ENCODE peak calls at places on chromosomes 7 and 10, in ten cellular contexts. Y is upper lobe of right lung; Z is activated T-cell treated with anti-CD3 and anti-CD28 coated beads, Interleukin-2, amount 50 U/mL, for 72 hours; O is activated T-helper 17 cell treated with anti-CD3 and anti-CD28 coated beads, Interleukin-2, amount 50 U/mL, for 72 hours; J is sciatic nerve; V is Right ventricle myocardium superior; W is activated naive CD8-positive, alpha-beta T cell treated with anti-CD3 and anti-CD28 coated beads, Interleukin-2, amount 10 ng/mL, durations not matched to agents 7 days and 5 days; K is foreskin keratinocyte; P is Panc1; G is pancreas. Q is an unnamed sample.

GRCh38 chr7:1995426-1995825 is 237.3 kb downstream of the MAD1L1 start:
- ATAC-seq in Y (no peak), Z (no peak), O (no peak), J (no peak), V (no peak), W (no peak), K (no peak), P (no peak), G (no peak), Q (no peak)

GRCh38 chr7:114182837-114183236 is 231.8 kb upstream of the FOXP2 start:
- ATAC-seq in Y (no peak), Z (no peak), O (no peak), J (no peak), V (peak; percentile 20), W (no peak), K (no peak), P (no peak), G (peak; percentile 40), Q (no peak)

GRCh38 chr10:117273980-117274379 is 33.1 kb downstream of the SLC18A2 start:
- ATAC-seq in Y (peak; percentile 46), Z (no peak), O (no peak), J (no peak), V (no peak), W (no peak), K (no peak), P (no peak), G (no peak), Q (no peak)

GRCh38 chr7:50709151-50709550 is 73.5 kb downstream of the GRB10 start:
- ATAC-seq in Y (no peak), Z (no peak), O (no peak), J (no peak), V (no peak), W (no peak), K (no peak), P (no peak), G (no peak), Q (peak; percentile 42)

GRCh38 chr10:4132216-4132556 is 347.2 kb upstream of the KLF6 start:
- ATAC-seq in Y (no peak), Z (no peak), O (no peak), J (peak; percentile 4), V (no peak), W (no peak), K (no peak), P (no peak), G (no peak), Q (no peak)

GRCh38 chr10:3287566-3288445 is 115.2 kb upstream of the PITRM1 start:
- ATAC-seq in Y (peak; percentile 20), Z (no peak), O (no peak), J (no peak), V (no peak), W (no peak), K (no peak), P (no peak), G (peak; percentile 50), Q (peak; percentile 53)

GRCh38 chr10:51706225-51706624 is 6.8 kb upstream of the CSTF2T start:
- ATAC-seq in Y (no peak), Z (no peak), O (no peak), J (peak; percentile 84), V (peak; percentile 88), W (no peak), K (no peak), P (no peak), G (peak; percentile 93), Q (no peak)

GRCh38 chr7:66921918-66922486 is 977 bp downstream of the TMEM248 start:
- ATAC-seq in Y (no peak), Z (no peak), O (no peak), J (no peak), V (no peak), W (peak; percentile 42), K (peak; percentile 24), P (peak; percentile 10), G (no peak), Q (peak; percentile 49)

GRCh38 chr7:23347682-23348180 is 48.6 kb downstream of the MALSU1 start:
- ATAC-seq in Y (peak; percentile 56), Z (peak; percentile 84), O (peak; percentile 76), J (no peak), V (no peak), W (no peak), K (peak; percentile 92), P (peak; percentile 86), G (no peak), Q (no peak)

GRCh38 chr10:18414061-18414460 is 237.3 kb downstream of the NSUN6 start:
- ATAC-seq in Y (peak; percentile 92), Z (no peak), O (no peak), J (peak; percentile 22), V (peak; percentile 78), W (no peak), K (no peak), P (no peak), G (peak; percentile 77), Q (no peak)

GRCh38 chr7:81330108-81330507 is 411.3 kb upstream of the SEMA3C start:
- ATAC-seq in Y (no peak), Z (no peak), O (no peak), J (no peak), V (no peak), W (no peak), K (no peak), P (no peak), G (no peak), Q (no peak)

GRCh38 chr10:89283174-89283987 is 18.5 kb upstream of the IFIT2 start:
- ATAC-seq in Y (no peak), Z (no peak), O (no peak), J (peak; percentile 58), V (peak; percentile 65), W (no peak), K (no peak), P (peak; percentile 57), G (peak; percentile 58), Q (no peak)

GRCh38 chr7:30751696-30752273 is at the start of gene INMT:
- ATAC-seq in Y (peak; percentile 36), Z (no peak), O (no peak), J (peak; percentile 57), V (peak; percentile 26), W (no peak), K (no peak), P (no peak), G (no peak), Q (no peak)

GRCh38 chr7:32330602-32331001 is 159.6 kb downstream of the LSM5 start:
- ATAC-seq in Y (no peak), Z (no peak), O (no peak), J (no peak), V (peak; percentile 78), W (no peak), K (no peak), P (no peak), G (no peak), Q (no peak)

GRCh38 chr10:9992656-9993055 is 1025.0 kb upstream of the CELF2 start:
- ATAC-seq in Y (no peak), Z (no peak), O (no peak), J (no peak), V (no peak), W (no peak), K (no peak), P (no peak), G (no peak), Q (no peak)

GRCh38 chr10:23514321-23514720 is 75.4 kb downstream of the OTUD1 start:
- ATAC-seq in Y (no peak), Z (peak; percentile 87), O (peak; percentile 78), J (no peak), V (no peak), W (no peak), K (peak; percentile 82), P (no peak), G (no peak), Q (no peak)

GRCh38 chr10:100730739-100731602 is 14.4 kb upstream of the PAX2 start:
- ATAC-seq in Y (peak; percentile 75), Z (peak; percentile 66), O (peak; percentile 78), J (peak; percentile 24), V (peak; percentile 10), W (peak; percentile 43), K (peak; percentile 16), P (peak; percentile 18), G (peak; percentile 66), Q (peak; percentile 72)

GRCh38 chr10:44426247-44427034 is 41.5 kb upstream of the CXCL12 start:
- ATAC-seq in Y (no peak), Z (no peak), O (no peak), J (peak; percentile 13), V (no peak), W (no peak), K (no peak), P (no peak), G (no peak), Q (no peak)

GRCh38 chr7:12130664-12131063 is 80.4 kb upstream of the TMEM106B start:
- ATAC-seq in Y (no peak), Z (peak; percentile 80), O (peak; percentile 74), J (no peak), V (no peak), W (peak; percentile 14), K (peak; percentile 80), P (peak; percentile 92), G (no peak), Q (no peak)

GRCh38 chr7:127858915-127859189 is 172.4 kb downstream of the LRRC4 start:
- ATAC-seq in Y (no peak), Z (no peak), O (no peak), J (no peak), V (peak; percentile 43), W (no peak), K (no peak), P (no peak), G (peak; percentile 8), Q (no peak)

GRCh38 chr10:16904619-16905018 is 87.4 kb upstream of the RSU1 start:
- ATAC-seq in Y (peak; percentile 62), Z (no peak), O (no peak), J (peak; percentile 86), V (peak; percentile 74), W (no peak), K (no peak), P (no peak), G (no peak), Q (no peak)

GRCh38 chr10:3960496-3960895 is 175.5 kb upstream of the KLF6 start:
- ATAC-seq in Y (no peak), Z (no peak), O (no peak), J (peak; percentile 75), V (no peak), W (peak; percentile 1), K (no peak), P (no peak), G (no peak), Q (peak; percentile 86)

GRCh38 chr10:23359692-23360380 is 15.2 kb upstream of the C10orf67 start:
- ATAC-seq in Y (no peak), Z (no peak), O (no peak), J (no peak), V (peak; percentile 63), W (no peak), K (peak; percentile 96), P (peak; percentile 38), G (no peak), Q (no peak)